ENCODE peak calls at places on chromosomes 3 and 15, in nine cellular contexts. U is hepatocyte; T is A673; V is upper lobe of right lung; C is heart right ventricle; M is neural progenitor cell; E is GM23248; O is CD4-positive, CD25-positive, alpha-beta regulatory T cell; G is adrenal gland. W is an unnamed sample. For H3K4me1, the result is how much of the 10 kb centered on the place peaks cover.

GRCh38 chr3:113783463-113783862 is 36.6 kb downstream of the ATP6V1A start:
- DNase-seq in E (peak), T (peak), O (no peak), M (no peak), C (no peak), G (no peak), U (no peak), V (no peak), W (no peak)

GRCh38 chr3:11373235-11373634 is 101.0 kb downstream of the ATG7 start:
- DNase-seq in M (no peak), V (no peak), E (no peak), G (no peak), O (no peak), U (no peak), T (no peak), C (no peak), W (no peak)

GRCh38 chr15:44535509-44536297 is 1.2 kb upstream of the EIF3J start:
- DNase-seq in M (peak), E (no peak), V (no peak), O (peak), U (peak), G (no peak), T (no peak), C (no peak), W (no peak)

GRCh38 chr3:14514323-14514720 is 25.8 kb downstream of the GRIP2 start:
- DNase-seq in C (no peak), G (no peak), T (no peak), M (no peak), U (no peak), V (peak), E (no peak), O (no peak), W (no peak)

GRCh38 chr3:171135536-171135935 is 109.0 kb upstream of the SLC2A2 start:
- DNase-seq in M (no peak), T (no peak), U (no peak), C (no peak), O (no peak), G (no peak), V (no peak), E (peak), W (no peak)

GRCh38 chr15:33211409-33211808 is 16.9 kb upstream of the FMN1 start:
- DNase-seq in G (peak), E (peak), C (no peak), O (no peak), T (no peak), U (peak), M (no peak), V (no peak), W (peak)

GRCh38 chr3:182028081-182028480 is 316.4 kb downstream of the SOX2 start:
- DNase-seq in E (no peak), U (no peak), V (no peak), O (no peak), M (no peak), C (no peak), T (peak), G (no peak), W (no peak)

GRCh38 chr3:29614954-29615353 is 334.1 kb downstream of the RBMS3 start:
- DNase-seq in M (no peak), T (no peak), C (no peak), V (no peak), O (no peak), G (no peak), U (no peak), E (no peak), W (no peak)

GRCh38 chr15:71687902-71688508 is 122.3 kb upstream of the NR2E3 start:
- DNase-seq in V (no peak), E (peak), U (no peak), M (no peak), G (no peak), O (no peak), C (no peak), T (peak), W (no peak)

GRCh38 chr15:70516408-70517193 is 246.8 kb downstream of the UACA start:
- DNase-seq in E (no peak), C (no peak), V (no peak), T (no peak), O (no peak), G (no peak), M (no peak), U (no peak), W (no peak)

GRCh38 chr3:54443572-54444161 is 321.3 kb downstream of the CACNA2D3 start:
- DNase-seq in G (no peak), C (peak), U (no peak), T (no peak), E (no peak), V (no peak), M (no peak), O (no peak), W (no peak)

GRCh38 chr3:149352556-149352955 is 19.1 kb upstream of the TM4SF18 start:
- DNase-seq in E (peak), C (peak), O (no peak), V (peak), T (peak), M (peak), G (peak), U (peak), W (peak)

GRCh38 chr15:92924216-92924615 is 24.1 kb downstream of the CHD2 start:
- DNase-seq in V (no peak), M (no peak), T (no peak), C (no peak), E (no peak), U (no peak), O (no peak), G (no peak), W (no peak)

GRCh38 chr15:37758412-37758811 is 176.0 kb upstream of the TMCO5A start:
- DNase-seq in U (peak), V (no peak), O (no peak), T (no peak), G (no peak), M (no peak), C (no peak), E (no peak), W (no peak)

GRCh38 chr3:36700537-36701248 is 63.7 kb downstream of the DCLK3 start:
- DNase-seq in C (peak), G (peak), V (peak), E (peak), O (peak), U (peak), M (peak), T (peak), W (peak)

GRCh38 chr3:141388823-141389617 is 20.7 kb downstream of the ZBTB38 start:
- DNase-seq in O (peak), C (no peak), U (no peak), V (no peak), E (peak), G (no peak), M (no peak), T (peak), W (peak)

GRCh38 chr15:60392601-60392985 is 5.2 kb downstream of the ANXA2 start:
- DNase-seq in T (peak), O (peak), V (no peak), G (no peak), U (peak), C (no peak), E (peak), M (no peak), W (no peak)

GRCh38 chr3:108153451-108153981 is 62.7 kb upstream of the CD47 start:
- DNase-seq in V (no peak), M (peak), O (peak), U (peak), T (peak), G (peak), E (peak), C (no peak), W (peak)

GRCh38 chr3:99407257-99407656 is 231.1 kb upstream of the COL8A1 start:
- DNase-seq in C (no peak), M (no peak), U (no peak), E (no peak), V (no peak), O (no peak), G (no peak), T (no peak), W (no peak)

GRCh38 chr15:27028836-27029482 is 58.0 kb downstream of the GABRG3 start:
- DNase-seq in E (peak), O (no peak), U (no peak), C (no peak), M (peak), T (no peak), G (no peak), V (no peak), W (no peak)

GRCh38 chr15:71471347-71471746 is 339.0 kb upstream of the NR2E3 start:
- DNase-seq in E (peak), V (no peak), U (peak), C (no peak), T (no peak), M (no peak), G (no peak), O (no peak), W (no peak)

GRCh38 chr15:36468746-36469145 is 110.7 kb upstream of the CDIN1 start:
- DNase-seq in T (no peak), V (no peak), G (no peak), O (no peak), U (peak), C (no peak), M (no peak), E (peak), W (peak)

GRCh38 chr3:25558106-25558505 is 106.6 kb downstream of the TOP2B start:
- DNase-seq in T (no peak), U (no peak), O (no peak), E (no peak), G (peak), C (no peak), M (no peak), V (no peak), W (peak)

GRCh38 chr3:112437146-112438022 is 61.9 kb downstream of the BTLA start:
- DNase-seq in U (no peak), M (peak), E (peak), V (no peak), C (no peak), O (no peak), G (no peak), T (peak), W (no peak)

GRCh38 chr15:93384886-93385285 is 295.9 kb upstream of the RGMA start:
- DNase-seq in U (no peak), T (no peak), C (no peak), E (no peak), V (no peak), M (peak), G (no peak), O (no peak), W (no peak)

GRCh38 chr15:29676961-29677402 is 145.3 kb downstream of the TJP1 start:
- DNase-seq in E (peak), M (peak), U (no peak), V (no peak), T (peak), G (no peak), C (no peak), O (no peak), W (peak)

GRCh38 chr3:32371466-32372212 is 20.0 kb upstream of the CMTM7 start:
- DNase-seq in M (no peak), C (no peak), G (no peak), E (no peak), O (peak), U (no peak), V (no peak), T (no peak), W (no peak)

GRCh38 chr15:98855067-98855814 is 152.4 kb downstream of the PGPEP1L start:
- DNase-seq in M (no peak), V (no peak), C (no peak), T (no peak), U (no peak), G (no peak), O (no peak), E (no peak), W (no peak)

GRCh38 chr3:12993623-12994356 is 79.4 kb downstream of the IQSEC1 start:
- DNase-seq in M (peak), O (peak), G (peak), V (peak), E (peak), T (no peak), C (peak), U (peak), W (peak)

GRCh38 chr3:112131111-112131510 is 1.9 kb downstream of the GCSAM start:
- DNase-seq in E (no peak), M (no peak), C (no peak), O (no peak), U (no peak), G (no peak), T (no peak), V (no peak), W (no peak)

GRCh38 chr15:61256231-61256630 is 27.1 kb upstream of the RORA start:
- DNase-seq in G (no peak), U (no peak), O (no peak), M (no peak), E (no peak), C (no peak), T (no peak), V (no peak), W (no peak)

GRCh38 chr15:99729920-99730319 is 3.3 kb downstream of the LYSMD4 start:
- DNase-seq in U (peak), G (peak), M (peak), T (peak), O (no peak), C (no peak), V (no peak), E (peak), W (peak)

GRCh38 chr15:48177383-48177874 is 666 bp downstream of the MYEF2 start:
- DNase-seq in E (peak), G (peak), T (peak), O (peak), C (no peak), V (no peak), U (peak), M (no peak), W (peak)

GRCh38 chr3:50322386-50323091 is at the start of gene HYAL2:
- DNase-seq in G (peak), T (no peak), O (no peak), E (no peak), C (peak), U (no peak), V (peak), M (peak), W (peak)

GRCh38 chr3:50323092-50323600 is 601 bp upstream of the HYAL2 start:
- DNase-seq in U (no peak), V (no peak), O (no peak), E (no peak), C (no peak), T (no peak), M (no peak), G (peak), W (peak)

GRCh38 chr3:50324351-50325144 is 2.0 kb upstream of the HYAL2 start:
- DNase-seq in O (peak), T (peak), M (peak), E (peak), G (peak), C (peak), U (peak), V (peak), W (peak)

GRCh38 chr3:50321844-50322385 is 630 bp downstream of the HYAL2 start:
- DNase-seq in T (no peak), C (no peak), O (no peak), E (no peak), G (no peak), M (peak), V (no peak), U (no peak), W (no peak)

DNA sequence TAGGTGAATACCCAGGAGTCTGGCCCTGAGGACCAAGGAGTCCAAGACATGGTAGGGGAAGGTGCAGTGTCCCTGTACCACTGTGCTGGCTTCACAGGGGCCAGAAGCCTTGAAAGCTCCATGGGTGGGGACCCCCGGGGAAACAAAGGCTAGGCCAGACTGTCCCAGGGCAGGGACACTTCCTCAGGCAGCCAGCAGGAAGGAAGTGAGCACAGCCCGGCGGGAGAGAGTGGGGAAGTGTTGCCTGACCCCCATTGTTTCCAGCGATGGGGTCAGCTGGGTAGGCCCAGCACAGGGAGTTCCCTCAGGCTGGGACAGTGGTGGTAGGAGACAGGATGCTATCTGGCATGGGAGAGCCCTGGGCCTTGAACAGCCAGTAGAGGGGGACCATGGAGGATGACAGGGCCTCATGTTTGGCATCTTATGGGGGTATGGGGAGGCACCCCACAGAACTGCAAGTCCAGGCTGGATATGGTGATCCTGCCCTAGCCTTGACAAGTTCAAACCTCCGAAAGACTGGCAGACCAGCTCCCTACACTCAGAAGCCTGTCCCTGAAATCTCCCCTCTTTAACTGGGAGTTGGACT is 1.2 kb upstream of the HYAL2 start:
- DNase-seq in V (peak), O (no peak), M (no peak), U (no peak), G (peak), E (no peak), C (peak), T (no peak), W (no peak)
- H3K4me3 ChIP-seq in V (peak), O (no peak), M (no peak), U (no peak), G (no peak), E (no peak), C (peak), T (no peak), W (no peak)

DNA sequence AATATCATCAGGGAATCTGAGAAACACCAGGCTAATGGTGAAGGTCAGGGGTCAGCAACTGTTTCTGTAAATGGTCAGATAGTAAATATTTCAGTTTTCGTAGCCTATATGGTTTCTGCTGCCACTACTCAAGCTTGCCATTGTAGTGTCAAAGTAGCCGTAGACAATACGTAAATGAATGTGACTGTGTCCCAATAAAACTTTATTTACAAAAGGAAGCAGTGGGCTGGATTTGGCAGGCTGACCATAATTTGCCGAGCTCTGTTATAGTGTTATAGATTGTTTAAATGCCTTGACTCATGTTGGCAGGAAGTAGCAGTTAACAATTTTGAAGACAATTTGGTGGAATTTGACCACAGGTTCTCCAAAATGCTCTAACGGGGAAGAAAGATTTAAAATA is 548.2 kb downstream of the FOXP1 start:
- DNase-seq in V (no peak), T (peak), E (peak), O (no peak), U (no peak), C (no peak), M (no peak), G (no peak), W (peak)
- H3K27ac ChIP-seq in V (peak), T (peak), E (no peak), O (no peak), U (no peak), C (no peak), M (no peak), G (no peak), W (peak)

GRCh38 chr3:187919018-187919417 is 173.8 kb upstream of the BCL6 start:
- DNase-seq in M (no peak), G (no peak), V (no peak), C (no peak), E (no peak), T (no peak), O (peak), U (no peak), W (peak)
- H3K4me1 ChIP-seq in M (under half), G (under half), V (under half), C (under half), E (under half), T (under half), O (under half), U (under half), W (under half)

GRCh38 chr3:195906865-195907729 is 1.3 kb downstream of the TNK2 start:
- DNase-seq in C (peak), O (peak), T (no peak), M (no peak), U (no peak), V (peak), G (no peak), E (no peak), W (no peak)
- H3K4me3 ChIP-seq in C (peak), O (peak), T (peak), M (peak), U (no peak), V (peak), G (no peak), E (no peak), W (peak)

DNA sequence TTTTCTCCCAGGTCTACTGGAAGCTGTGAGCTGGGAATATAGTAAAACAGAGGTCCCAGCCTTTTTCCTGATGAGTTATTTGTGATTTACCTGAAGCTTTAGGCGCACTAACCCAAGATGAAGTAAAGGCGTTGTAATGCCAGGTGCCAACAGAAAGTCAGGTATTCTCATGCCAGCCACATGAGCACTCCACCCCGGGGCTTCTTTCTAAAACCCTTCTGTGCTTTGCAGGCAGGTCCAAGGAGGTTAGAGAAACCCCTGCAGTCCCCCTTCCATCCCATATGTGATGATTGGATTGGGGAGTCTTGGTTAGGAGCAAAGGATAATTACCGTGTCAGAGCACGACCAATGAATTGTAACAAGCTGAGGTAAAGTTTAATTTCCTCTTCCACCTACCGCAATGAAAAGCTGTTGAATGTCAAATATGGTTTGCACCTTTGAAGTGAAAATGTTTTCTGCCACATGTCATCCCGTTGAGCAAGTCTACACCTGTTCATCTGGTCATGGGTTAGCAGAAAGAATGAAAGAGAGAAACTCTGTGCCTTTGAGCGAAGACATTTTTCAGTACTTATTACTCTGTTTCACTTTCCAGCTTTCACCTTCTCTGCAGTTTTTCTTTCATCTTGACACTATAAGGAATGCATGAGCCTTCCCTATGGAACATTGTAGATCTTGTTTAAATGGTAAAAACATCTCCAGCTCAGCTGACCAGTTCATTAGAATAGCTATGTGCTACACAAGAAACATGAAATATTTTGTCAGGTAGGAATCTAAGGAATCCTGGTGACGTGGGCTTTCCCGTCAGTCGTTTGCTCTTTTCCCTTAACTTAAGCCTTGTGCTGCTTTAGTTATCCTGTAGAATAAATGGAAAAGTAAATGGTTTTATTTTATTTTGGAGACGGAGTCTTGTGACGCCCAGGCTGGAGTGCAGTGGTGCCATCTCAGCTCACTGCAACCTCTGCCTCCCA is 204.6 kb upstream of the IL12A start:
- DNase-seq in V (no peak), M (no peak), E (no peak), T (no peak), C (no peak), G (no peak), O (no peak), U (no peak), W (no peak)
- H3K27ac ChIP-seq in V (no peak), M (no peak), E (no peak), T (no peak), C (no peak), G (no peak), O (no peak), U (peak), W (no peak)

GRCh38 chr15:41930867-41931222 is 37.0 kb upstream of the SPTBN5 start:
- DNase-seq in C (no peak), G (no peak), V (no peak), U (no peak), E (no peak), T (no peak), M (no peak), O (no peak), W (no peak)
- H3K4me1 ChIP-seq in C (half or more), G (under half), V (half or more), U (half or more), E (under half), T (under half), M (under half), O (under half), W (under half)

W was measured in cardiac muscle cell.